ENCODE peak calls at places on chromosomes 2 and 18, in six cellular contexts. One of them, this sample, is unnamed.

GRCh38 chr2:72981516-72981915 is 64.2 kb downstream of the EMX1 start:
- DNase-seq in HepG2: no peak
- DNase-seq in K562: no peak
- DNase-seq in SK-N-SH: no peak
- DNase-seq in esophagus muscularis mucosa: no peak
- DNase-seq in transverse colon: peak; percentile 27
- DNase-seq in this sample: no peak

GRCh38 chr2:40041983-40042382 is 262.9 kb upstream of the THUMPD2 start:
- DNase-seq in transverse colon: no peak
- DNase-seq in K562: no peak
- DNase-seq in SK-N-SH: no peak
- DNase-seq in HepG2: no peak
- DNase-seq in esophagus muscularis mucosa: no peak
- DNase-seq in this sample: no peak

GRCh38 chr18:73274812-73275621 is 407.2 kb upstream of the NETO1 start:
- DNase-seq in esophagus muscularis mucosa: no peak
- DNase-seq in transverse colon: no peak
- DNase-seq in K562: no peak
- DNase-seq in HepG2: no peak
- DNase-seq in SK-N-SH: no peak
- DNase-seq in this sample: no peak

GRCh38 chr2:201806442-201806841 is at the start of gene CDK15:
- DNase-seq in SK-N-SH: no peak
- DNase-seq in HepG2: no peak
- DNase-seq in transverse colon: no peak
- DNase-seq in esophagus muscularis mucosa: no peak
- DNase-seq in K562: no peak
- DNase-seq in this sample: no peak

GRCh38 chr2:130872276-130873125 is 35.8 kb downstream of the ARHGEF4 start:
- DNase-seq in esophagus muscularis mucosa: no peak
- DNase-seq in HepG2: no peak
- DNase-seq in K562: no peak
- DNase-seq in SK-N-SH: no peak
- DNase-seq in transverse colon: no peak
- DNase-seq in this sample: no peak

GRCh38 chr18:77967791-77968190 is 718.1 kb downstream of the GALR1 start:
- DNase-seq in K562: no peak
- DNase-seq in HepG2: no peak
- DNase-seq in transverse colon: no peak
- DNase-seq in SK-N-SH: no peak
- DNase-seq in esophagus muscularis mucosa: no peak
- DNase-seq in this sample: no peak

GRCh38 chr2:203453858-203454451 is 81.1 kb downstream of the RAPH1 start:
- DNase-seq in HepG2: peak; percentile 61
- DNase-seq in SK-N-SH: peak; percentile 52
- DNase-seq in transverse colon: no peak
- DNase-seq in K562: peak; percentile 43
- DNase-seq in esophagus muscularis mucosa: no peak
- DNase-seq in this sample: no peak

GRCh38 chr2:112607680-112608438 is 23.4 kb downstream of the CHCHD5 start:
- DNase-seq in transverse colon: no peak
- DNase-seq in K562: no peak
- DNase-seq in SK-N-SH: no peak
- DNase-seq in esophagus muscularis mucosa: no peak
- DNase-seq in HepG2: no peak
- DNase-seq in this sample: no peak

GRCh38 chr2:4381049-4381448 is 677.7 kb downstream of the DCDC2C start:
- DNase-seq in esophagus muscularis mucosa: no peak
- DNase-seq in transverse colon: no peak
- DNase-seq in K562: no peak
- DNase-seq in SK-N-SH: no peak
- DNase-seq in HepG2: no peak
- DNase-seq in this sample: no peak

GRCh38 chr2:43399098-43399497 is 172.7 kb upstream of the ZFP36L2 start:
- DNase-seq in HepG2: no peak
- DNase-seq in SK-N-SH: no peak
- DNase-seq in esophagus muscularis mucosa: no peak
- DNase-seq in transverse colon: no peak
- DNase-seq in K562: no peak
- DNase-seq in this sample: no peak

GRCh38 chr2:28582152-28582551 is 86.3 kb downstream of the PLB1 start:
- DNase-seq in esophagus muscularis mucosa: no peak
- DNase-seq in transverse colon: no peak
- DNase-seq in HepG2: no peak
- DNase-seq in K562: no peak
- DNase-seq in SK-N-SH: no peak
- DNase-seq in this sample: no peak

GRCh38 chr2:28581312-28581711 is 85.5 kb downstream of the PLB1 start:
- DNase-seq in SK-N-SH: no peak
- DNase-seq in transverse colon: no peak
- DNase-seq in esophagus muscularis mucosa: no peak
- DNase-seq in K562: no peak
- DNase-seq in HepG2: no peak
- DNase-seq in this sample: no peak

GRCh38 chr2:28586864-28587263 is 91.0 kb downstream of the PLB1 start:
- DNase-seq in transverse colon: no peak
- DNase-seq in K562: no peak
- DNase-seq in HepG2: no peak
- DNase-seq in SK-N-SH: no peak
- DNase-seq in esophagus muscularis mucosa: no peak
- DNase-seq in this sample: no peak

GRCh38 chr2:28582595-28582994 is 86.7 kb downstream of the PLB1 start:
- DNase-seq in esophagus muscularis mucosa: no peak
- DNase-seq in transverse colon: no peak
- DNase-seq in K562: no peak
- DNase-seq in SK-N-SH: no peak
- DNase-seq in HepG2: no peak
- DNase-seq in this sample: no peak

GRCh38 chr2:28583899-28584553 is 88.2 kb downstream of the PLB1 start:
- DNase-seq in K562: peak; percentile 89
- DNase-seq in esophagus muscularis mucosa: peak; percentile 95
- DNase-seq in transverse colon: peak; percentile 50
- DNase-seq in HepG2: peak; percentile 74
- DNase-seq in SK-N-SH: no peak
- DNase-seq in this sample: peak; percentile 50
- TF ChIP-seq EP300 in K562: peak; percentile 84
- TF ChIP-seq EP300 in esophagus muscularis mucosa: no peak
- TF ChIP-seq EP300 in transverse colon: no peak
- TF ChIP-seq EP300 in HepG2: peak; percentile 23
- TF ChIP-seq EP300 in SK-N-SH: peak; percentile 91
- TF ChIP-seq EP300 in this sample: no peak

GRCh38 chr2:177318613-177319012 is 54.1 kb upstream of the NFE2L2 start:
- DNase-seq in esophagus muscularis mucosa: no peak
- DNase-seq in transverse colon: no peak
- DNase-seq in SK-N-SH: no peak
- DNase-seq in K562: no peak
- DNase-seq in HepG2: peak; percentile 26
- DNase-seq in this sample: no peak

GRCh38 chr2:177315303-177315887 is 50.9 kb upstream of the NFE2L2 start:
- DNase-seq in SK-N-SH: no peak
- DNase-seq in HepG2: no peak
- DNase-seq in transverse colon: no peak
- DNase-seq in K562: no peak
- DNase-seq in esophagus muscularis mucosa: no peak
- DNase-seq in this sample: no peak

GRCh38 chr2:177317857-177318256 is 53.3 kb upstream of the NFE2L2 start:
- DNase-seq in HepG2: no peak
- DNase-seq in esophagus muscularis mucosa: no peak
- DNase-seq in transverse colon: no peak
- DNase-seq in K562: no peak
- DNase-seq in SK-N-SH: no peak
- DNase-seq in this sample: no peak

GRCh38 chr2:177317443-177317842 is 52.9 kb upstream of the NFE2L2 start:
- DNase-seq in esophagus muscularis mucosa: no peak
- DNase-seq in K562: no peak
- DNase-seq in SK-N-SH: no peak
- DNase-seq in HepG2: no peak
- DNase-seq in transverse colon: no peak
- DNase-seq in this sample: no peak

DNA sequence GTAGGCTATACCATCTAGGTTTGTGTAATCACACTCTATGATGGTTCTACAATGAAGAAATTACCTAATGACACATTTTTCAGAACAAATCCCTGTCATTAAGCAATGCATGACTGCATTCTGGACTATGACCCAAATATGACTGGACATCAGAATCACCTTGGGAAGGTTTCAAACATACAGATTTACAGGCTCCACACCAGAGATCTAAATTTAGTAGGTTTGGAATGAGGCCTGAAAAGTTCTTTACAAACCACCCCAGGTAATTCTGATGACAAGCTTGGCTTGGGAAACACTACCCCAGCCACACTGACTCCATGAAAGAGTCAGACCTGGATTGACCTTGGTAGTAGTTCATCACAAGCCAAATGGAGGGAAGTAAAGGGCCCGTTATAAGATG is 52.2 kb upstream of the NFE2L2 start:
- DNase-seq in transverse colon: no peak
- DNase-seq in esophagus muscularis mucosa: no peak
- DNase-seq in K562: no peak
- DNase-seq in HepG2: peak; percentile 54
- DNase-seq in SK-N-SH: no peak
- DNase-seq in this sample: no peak
- TF ChIP-seq POLR2AphosphoS5 in transverse colon: no peak
- TF ChIP-seq POLR2AphosphoS5 in esophagus muscularis mucosa: no peak
- TF ChIP-seq POLR2AphosphoS5 in K562: no peak
- TF ChIP-seq POLR2AphosphoS5 in HepG2: no peak
- TF ChIP-seq POLR2AphosphoS5 in SK-N-SH: no peak
- TF ChIP-seq POLR2AphosphoS5 in this sample: no peak

DNA sequence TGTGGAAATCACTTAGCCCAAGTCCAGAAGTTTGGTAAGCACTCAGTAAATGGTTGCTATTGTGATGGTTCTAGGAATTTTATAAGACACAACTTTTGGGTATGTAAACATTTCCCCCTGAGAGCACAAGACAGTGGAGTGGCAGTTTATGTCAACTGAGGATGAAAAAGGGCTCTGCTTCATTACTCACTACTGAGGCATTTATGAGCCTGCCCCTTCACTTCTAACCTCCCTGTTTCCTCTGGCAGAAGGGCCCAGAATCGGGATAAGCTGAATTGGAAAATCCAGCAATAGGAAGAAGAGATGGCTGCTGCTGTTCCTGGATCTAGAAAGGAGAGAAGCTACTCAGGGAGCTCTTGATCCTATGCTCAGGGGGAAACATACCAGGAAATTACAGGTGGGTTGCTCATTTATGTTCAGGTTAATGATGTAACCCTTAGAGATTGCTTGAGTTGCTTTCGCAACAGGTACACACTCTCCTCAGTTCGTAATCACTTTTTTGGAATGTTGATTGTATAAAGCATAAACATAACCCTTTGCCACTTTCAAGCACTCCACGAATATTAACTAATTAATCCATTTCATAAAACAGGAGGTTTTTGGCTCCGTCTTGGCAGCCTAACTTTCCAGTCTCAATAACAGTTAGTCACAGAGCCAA is 46.3 kb downstream of the ADCYAP1 start:
- DNase-seq in HepG2: no peak
- DNase-seq in K562: no peak
- DNase-seq in transverse colon: no peak
- DNase-seq in esophagus muscularis mucosa: peak; percentile 24
- DNase-seq in SK-N-SH: no peak
- DNase-seq in this sample: no peak
- TF ChIP-seq EP300 in HepG2: no peak
- TF ChIP-seq EP300 in K562: no peak
- TF ChIP-seq EP300 in transverse colon: no peak
- TF ChIP-seq EP300 in esophagus muscularis mucosa: no peak
- TF ChIP-seq EP300 in SK-N-SH: no peak
- TF ChIP-seq EP300 in this sample: no peak

GRCh38 chr2:67329951-67330350 is 67.2 kb upstream of the ETAA1 start:
- DNase-seq in SK-N-SH: no peak
- DNase-seq in HepG2: no peak
- DNase-seq in esophagus muscularis mucosa: no peak
- DNase-seq in K562: no peak
- DNase-seq in transverse colon: no peak
- DNase-seq in this sample: no peak
- TF ChIP-seq POLR2AphosphoS5 in SK-N-SH: no peak
- TF ChIP-seq POLR2AphosphoS5 in HepG2: no peak
- TF ChIP-seq POLR2AphosphoS5 in esophagus muscularis mucosa: no peak
- TF ChIP-seq POLR2AphosphoS5 in K562: no peak
- TF ChIP-seq POLR2AphosphoS5 in transverse colon: no peak
- TF ChIP-seq POLR2AphosphoS5 in this sample: no peak

GRCh38 chr2:151843669-151844017 is 15.4 kb upstream of the ARL5A start:
- DNase-seq in esophagus muscularis mucosa: no peak
- DNase-seq in transverse colon: no peak
- DNase-seq in HepG2: no peak
- DNase-seq in K562: no peak
- DNase-seq in SK-N-SH: no peak
- DNase-seq in this sample: no peak

GRCh38 chr2:151845481-151845880 is 17.3 kb upstream of the ARL5A start:
- DNase-seq in SK-N-SH: no peak
- DNase-seq in esophagus muscularis mucosa: no peak
- DNase-seq in transverse colon: no peak
- DNase-seq in K562: no peak
- DNase-seq in HepG2: no peak
- DNase-seq in this sample: no peak

GRCh38 chr2:151844217-151844896 is 16.1 kb upstream of the ARL5A start:
- DNase-seq in transverse colon: no peak
- DNase-seq in HepG2: no peak
- DNase-seq in SK-N-SH: no peak
- DNase-seq in esophagus muscularis mucosa: no peak
- DNase-seq in K562: no peak
- DNase-seq in this sample: no peak

GRCh38 chr2:151841025-151841424 is 12.8 kb upstream of the ARL5A start:
- DNase-seq in SK-N-SH: no peak
- DNase-seq in esophagus muscularis mucosa: no peak
- DNase-seq in HepG2: no peak
- DNase-seq in transverse colon: no peak
- DNase-seq in K562: no peak
- DNase-seq in this sample: no peak

GRCh38 chr2:151842830-151843668 is 14.8 kb upstream of the ARL5A start:
- DNase-seq in transverse colon: no peak
- DNase-seq in esophagus muscularis mucosa: no peak
- DNase-seq in K562: no peak
- DNase-seq in HepG2: peak; percentile 94
- DNase-seq in SK-N-SH: no peak
- DNase-seq in this sample: no peak
- TF ChIP-seq EP300 in transverse colon: no peak
- TF ChIP-seq EP300 in esophagus muscularis mucosa: no peak
- TF ChIP-seq EP300 in K562: no peak
- TF ChIP-seq EP300 in HepG2: no peak
- TF ChIP-seq EP300 in SK-N-SH: no peak
- TF ChIP-seq EP300 in this sample: no peak